ENCODE peak calls at places on chromosomes 7 and 10, in ten cellular contexts. P is kidney; J is stimulated activated CD4-positive, alpha-beta T cell treated with anti-CD3 and anti-CD28 coated beads, Interleukin-4, amount 100 ng/mL, for 1 hour; A is glutamatergic neuron; X is NCI-H510A treated with DMSO at 0.1 percent for 48 hours; Q is AG09309; R is T-helper 9 cell; L is HCT116; B is spleen; E is stimulated activated CD8-positive, alpha-beta memory T cell treated with anti-CD3 and anti-CD28 coated beads, Interleukin-4, amount 100 ng/mL, for 1 hour. F is an unnamed sample.

GRCh38 chr7:137828456-137828855 is 18.3 kb downstream of the DGKI start:
- DNase-seq in E (no peak), J (no peak), X (no peak), B (no peak), L (no peak), A (no peak), R (no peak), Q (no peak), P (no peak), F (no peak)

GRCh38 chr10:8254350-8254749 is 199.9 kb downstream of the GATA3 start:
- DNase-seq in P (no peak), R (no peak), Q (no peak), A (no peak), E (no peak), X (no peak), B (no peak), J (no peak), L (no peak), F (no peak)

GRCh38 chr7:152733286-152733934 is 26.1 kb upstream of the ACTR3B start:
- DNase-seq in L (no peak), A (no peak), J (no peak), Q (no peak), X (no peak), R (no peak), E (no peak), P (no peak), B (no peak), F (no peak)

GRCh38 chr7:17448479-17449423 is 150.3 kb downstream of the AHR start:
- DNase-seq in P (no peak), L (no peak), E (no peak), X (no peak), B (no peak), A (no peak), R (no peak), J (no peak), Q (no peak), F (no peak)

GRCh38 chr7:125644113-125644512 is 714.5 kb upstream of the POT1 start:
- DNase-seq in R (no peak), L (no peak), B (no peak), X (peak; percentile 9), Q (no peak), P (no peak), E (no peak), A (no peak), J (no peak), F (no peak)

GRCh38 chr7:88184848-88185304 is 35.0 kb downstream of the SRI start:
- DNase-seq in R (no peak), Q (peak; percentile 16), E (no peak), X (no peak), B (no peak), A (no peak), J (no peak), P (no peak), L (no peak), F (no peak)

GRCh38 chr7:151012031-151012692 is 12.1 kb downstream of the ATG9B start:
- DNase-seq in P (peak; percentile 69), Q (no peak), A (no peak), X (no peak), L (no peak), B (no peak), R (no peak), J (no peak), E (no peak), F (no peak)

GRCh38 chr7:87152897-87153641 is 816 bp downstream of the DMTF1 start:
- DNase-seq in X (peak; percentile 35), B (peak; percentile 87), Q (no peak), L (no peak), E (no peak), A (peak; percentile 36), J (peak; percentile 15), R (peak; percentile 6), P (peak; percentile 62), F (no peak)

GRCh38 chr7:30412810-30413504 is 65.6 kb downstream of the NOD1 start:
- DNase-seq in P (no peak), Q (peak; percentile 67), R (no peak), L (peak; percentile 68), E (no peak), B (no peak), J (no peak), X (peak; percentile 57), A (no peak), F (peak; percentile 63)

GRCh38 chr7:47503283-47503682 is 78.6 kb downstream of the TNS3 start:
- DNase-seq in B (no peak), X (no peak), P (peak; percentile 23), L (no peak), J (no peak), Q (no peak), R (no peak), E (no peak), A (no peak), F (no peak)

GRCh38 chr10:59809644-59809974 is 56.4 kb upstream of the MRLN start:
- DNase-seq in A (no peak), E (no peak), Q (no peak), J (no peak), R (no peak), P (no peak), B (no peak), L (no peak), X (no peak), F (no peak)

GRCh38 chr7:151249732-151250072 is 1.2 kb upstream of the SMARCD3 start:
- DNase-seq in B (no peak), R (no peak), A (no peak), P (peak; percentile 82), J (no peak), Q (no peak), X (no peak), E (no peak), L (peak; percentile 48), F (no peak)

GRCh38 chr7:135147341-135147898 is 452 bp upstream of the TMEM140 start:
- DNase-seq in A (no peak), R (no peak), E (no peak), Q (no peak), X (no peak), J (no peak), P (no peak), B (no peak), L (no peak), F (no peak)

GRCh38 chr10:124955243-124955642 is 13.3 kb downstream of the ZRANB1 start:
- DNase-seq in A (no peak), X (no peak), E (no peak), P (no peak), B (no peak), J (no peak), Q (no peak), L (no peak), R (no peak), F (no peak)

GRCh38 chr7:132738254-132738653 is 162.0 kb upstream of the PLXNA4 start:
- DNase-seq in E (no peak), P (no peak), A (no peak), X (no peak), J (no peak), Q (peak; percentile 89), R (no peak), B (no peak), L (peak; percentile 6), F (no peak)

GRCh38 chr7:36661135-36661840 is 63.0 kb downstream of the AOAH start:
- DNase-seq in P (no peak), L (peak; percentile 84), J (no peak), X (peak; percentile 19), B (no peak), Q (no peak), E (no peak), R (no peak), A (no peak), F (peak; percentile 72)

GRCh38 chr7:139452948-139453672 is 30.4 kb downstream of the KLRG2 start:
- DNase-seq in A (no peak), R (no peak), X (no peak), L (no peak), P (peak; percentile 53), E (no peak), Q (peak; percentile 25), J (no peak), B (no peak), F (no peak)

GRCh38 chr7:16975712-16976111 is 93.9 kb upstream of the AGR3 start:
- DNase-seq in P (no peak), L (no peak), R (no peak), E (no peak), J (no peak), A (no peak), Q (no peak), X (no peak), B (no peak), F (no peak)

GRCh38 chr10:132939957-132940790 is 2.2 kb downstream of the CFAP46 start:
- DNase-seq in B (peak; percentile 87), A (peak; percentile 85), E (no peak), L (no peak), P (peak; percentile 64), Q (no peak), J (peak; percentile 56), R (no peak), X (no peak), F (peak; percentile 76)

GRCh38 chr7:142797799-142798377 is 27.1 kb downstream of the PRSS2 start:
- DNase-seq in B (no peak), P (peak; percentile 64), R (no peak), J (peak; percentile 49), L (no peak), X (no peak), E (no peak), Q (no peak), A (no peak), F (no peak)

GRCh38 chr7:99392659-99393362 is 15.6 kb downstream of the PDAP1 start:
- DNase-seq in L (no peak), A (peak; percentile 80), E (peak; percentile 62), X (peak; percentile 42), Q (no peak), B (peak; percentile 95), R (peak; percentile 74), J (peak; percentile 77), P (peak; percentile 94), F (peak; percentile 93)

GRCh38 chr10:122263971-122264370 is 7.1 kb upstream of the BTBD16 start:
- DNase-seq in A (no peak), Q (peak; percentile 69), R (no peak), E (no peak), J (no peak), L (no peak), B (no peak), X (no peak), P (no peak), F (no peak)

GRCh38 chr7:46315891-46316290 is 394.8 kb upstream of the IGFBP3 start:
- DNase-seq in B (no peak), Q (peak; percentile 57), E (no peak), A (no peak), X (no peak), J (no peak), L (no peak), P (no peak), R (no peak), F (no peak)

GRCh38 chr10:19651549-19651948 is 164.7 kb upstream of the PLXDC2 start:
- DNase-seq in P (no peak), Q (peak; percentile 84), A (no peak), R (no peak), X (no peak), B (no peak), J (no peak), E (no peak), L (no peak), F (no peak)

GRCh38 chr10:5632430-5632829 is 34.0 kb downstream of the ASB13 start:
- DNase-seq in L (no peak), X (peak; percentile 31), R (no peak), P (peak; percentile 86), J (no peak), B (no peak), Q (no peak), E (no peak), A (no peak), F (no peak)

GRCh38 chr10:23742807-23743206 is 303.9 kb downstream of the OTUD1 start:
- DNase-seq in E (no peak), A (no peak), Q (no peak), B (no peak), P (no peak), R (no peak), X (no peak), L (no peak), J (no peak), F (no peak)

GRCh38 chr10:12656518-12657142 is 307.3 kb downstream of the CAMK1D start:
- DNase-seq in J (no peak), E (no peak), X (peak; percentile 90), P (no peak), Q (peak; percentile 35), R (no peak), B (no peak), A (no peak), L (peak; percentile 48), F (peak; percentile 32)

GRCh38 chr7:47361746-47362215 is 220.1 kb downstream of the TNS3 start:
- DNase-seq in A (no peak), B (peak; percentile 18), Q (peak; percentile 77), J (no peak), R (no peak), P (no peak), X (no peak), L (peak; percentile 59), E (no peak), F (no peak)